ENCODE peak calls at places on chromosomes 12 and 14, in five cellular contexts. T is SW480, P is PC-3, I is fibroblast of mammary gland, G is ovary. D is an unnamed sample.
A peak's percentile ranks its signal among the peaks of the same experiment; 100 is the strongest.

GRCh38 chr14:22314183-22314820 is 274.7 kb downstream of the DAD1 start:
- DNase-seq in I (peak; percentile 64), G (no peak), T (peak; percentile 65), P (peak; percentile 88), D (peak; percentile 4)

GRCh38 chr14:103177376-103177775 is 54.1 kb downstream of the TNFAIP2 start:
- DNase-seq in T (no peak), I (no peak), P (no peak), G (no peak), D (no peak)

GRCh38 chr14:90700928-90701776 is 115.1 kb downstream of the TTC7B start:
- DNase-seq in G (no peak), T (no peak), P (peak; percentile 21), I (no peak), D (no peak)

GRCh38 chr12:79692249-79692619 is 1.5 kb upstream of the PAWR start:
- DNase-seq in T (no peak), P (no peak), I (no peak), G (no peak), D (no peak)

GRCh38 chr14:99273724-99274345 is 1.8 kb upstream of the BCL11B start:
- DNase-seq in I (no peak), T (peak; percentile 36), P (no peak), G (no peak), D (no peak)

GRCh38 chr14:71574976-71575375 is 357.3 kb upstream of the RGS6 start:
- DNase-seq in I (peak; percentile 74), T (no peak), G (no peak), P (peak; percentile 89), D (peak; percentile 68)

GRCh38 chr14:88005050-88005481 is at the start of gene GPR65:
- DNase-seq in G (no peak), I (peak; percentile 2), T (no peak), P (no peak), D (no peak)

GRCh38 chr12:17372508-17372907 is 717.5 kb downstream of the RERGL start:
- DNase-seq in P (no peak), G (no peak), T (no peak), I (no peak), D (no peak)

GRCh38 chr14:80313806-80314205 is 102.5 kb upstream of the DIO2 start:
- DNase-seq in I (no peak), G (no peak), P (no peak), T (no peak), D (peak; percentile 54)

GRCh38 chr14:50320279-50320678 is 8.2 kb downstream of the DMAC2L start:
- DNase-seq in T (no peak), P (no peak), I (peak; percentile 87), G (no peak), D (peak; percentile 56)

GRCh38 chr12:27361372-27361771 is 28.7 kb downstream of the BMAL2 start:
- DNase-seq in T (no peak), I (peak; percentile 70), P (no peak), G (no peak), D (no peak)

GRCh38 chr12:80551897-80552296 is 107.9 kb downstream of the PTPRQ start:
- DNase-seq in G (no peak), T (no peak), I (peak; percentile 98), P (peak; percentile 98), D (peak; percentile 88)

GRCh38 chr12:27237790-27238771 is 6.0 kb upstream of the STK38L start:
- DNase-seq in T (no peak), I (peak; percentile 25), P (no peak), G (no peak), D (no peak)

GRCh38 chr12:43891856-43892574 is 56.1 kb downstream of the TMEM117 start:
- DNase-seq in T (no peak), G (no peak), I (peak; percentile 23), P (peak; percentile 72), D (no peak)

GRCh38 chr12:54549774-54550451 is 512 bp downstream of the PDE1B start:
- DNase-seq in P (no peak), G (peak; percentile 30), T (no peak), I (peak; percentile 40), D (no peak)

GRCh38 chr12:127690161-127690560 is 576.8 kb upstream of the TMEM132C start:
- DNase-seq in P (peak; percentile 66), T (no peak), I (peak; percentile 5), G (no peak), D (no peak)

GRCh38 chr14:60183724-60184596 is 18.8 kb upstream of the DHRS7 start:
- DNase-seq in G (no peak), P (peak; percentile 98), I (peak; percentile 81), T (peak; percentile 60), D (peak; percentile 69)

GRCh38 chr12:12704593-12705230 is 8.7 kb upstream of the GPR19 start:
- DNase-seq in T (peak; percentile 96), I (peak; percentile 95), G (peak; percentile 60), P (peak; percentile 89), D (peak; percentile 89)

GRCh38 chr12:80230068-80230467 is 130.7 kb downstream of the OTOGL start:
- DNase-seq in I (no peak), P (no peak), T (no peak), G (no peak), D (no peak)

GRCh38 chr14:36333106-36333505 is 12.7 kb upstream of the MBIP start:
- DNase-seq in P (no peak), G (no peak), T (no peak), I (no peak), D (no peak)

D was measured in fibroblast of gingiva.